ENCODE peak calls at places on chromosomes 7 and 10, in ten cellular contexts. One of them, this sample, is unnamed. For H3K4me1, the result is how much of the 10 kb centered on the place peaks cover.

GRCh38 chr7:135833642-135834041 is 85.0 kb upstream of the FAM180A start:
- DNase-seq in A549: no peak
- DNase-seq in suprapubic skin: no peak
- DNase-seq in H1: no peak
- DNase-seq in sigmoid colon: no peak
- DNase-seq in transverse colon: no peak
- DNase-seq in stomach: no peak
- DNase-seq in GM12878: no peak
- DNase-seq in upper lobe of left lung: no peak
- DNase-seq in tibial nerve: no peak
- DNase-seq in this sample: no peak

GRCh38 chr7:27130540-27131389 is at the start of gene HOXA4:
- DNase-seq in sigmoid colon: peak
- DNase-seq in tibial nerve: peak
- DNase-seq in upper lobe of left lung: peak
- DNase-seq in transverse colon: peak
- DNase-seq in stomach: peak
- DNase-seq in A549: peak
- DNase-seq in GM12878: no peak
- DNase-seq in H1: no peak
- DNase-seq in suprapubic skin: peak
- DNase-seq in this sample: peak

GRCh38 chr7:120802751-120803150 is 55.2 kb downstream of the TSPAN12 start:
- DNase-seq in stomach: no peak
- DNase-seq in sigmoid colon: no peak
- DNase-seq in tibial nerve: no peak
- DNase-seq in GM12878: no peak
- DNase-seq in transverse colon: no peak
- DNase-seq in suprapubic skin: no peak
- DNase-seq in upper lobe of left lung: no peak
- DNase-seq in A549: no peak
- DNase-seq in H1: no peak
- DNase-seq in this sample: no peak

GRCh38 chr10:79132681-79133381 is 64.1 kb downstream of the ZMIZ1 start:
- DNase-seq in A549: no peak
- DNase-seq in GM12878: no peak
- DNase-seq in H1: no peak
- DNase-seq in stomach: no peak
- DNase-seq in tibial nerve: no peak
- DNase-seq in upper lobe of left lung: no peak
- DNase-seq in transverse colon: no peak
- DNase-seq in sigmoid colon: no peak
- DNase-seq in suprapubic skin: no peak
- DNase-seq in this sample: peak

GRCh38 chr10:57925045-57925444 is 342.6 kb downstream of the IPMK start:
- DNase-seq in GM12878: no peak
- DNase-seq in A549: no peak
- DNase-seq in H1: no peak
- DNase-seq in upper lobe of left lung: no peak
- DNase-seq in sigmoid colon: no peak
- DNase-seq in tibial nerve: no peak
- DNase-seq in transverse colon: peak
- DNase-seq in stomach: no peak
- DNase-seq in suprapubic skin: no peak
- DNase-seq in this sample: no peak

GRCh38 chr7:98399903-98400537 is 870 bp downstream of the BAIAP2L1 start:
- DNase-seq in transverse colon: no peak
- DNase-seq in upper lobe of left lung: no peak
- DNase-seq in GM12878: no peak
- DNase-seq in A549: peak
- DNase-seq in H1: no peak
- DNase-seq in sigmoid colon: no peak
- DNase-seq in suprapubic skin: no peak
- DNase-seq in stomach: no peak
- DNase-seq in tibial nerve: no peak
- DNase-seq in this sample: no peak

GRCh38 chr7:115975766-115976165 is 54.8 kb downstream of the TFEC start:
- DNase-seq in stomach: no peak
- DNase-seq in GM12878: no peak
- DNase-seq in sigmoid colon: no peak
- DNase-seq in H1: no peak
- DNase-seq in suprapubic skin: no peak
- DNase-seq in transverse colon: no peak
- DNase-seq in tibial nerve: no peak
- DNase-seq in upper lobe of left lung: no peak
- DNase-seq in A549: no peak
- DNase-seq in this sample: no peak

GRCh38 chr10:4645836-4646235 is 180.2 kb upstream of the AKR1E2 start:
- DNase-seq in upper lobe of left lung: no peak
- DNase-seq in transverse colon: no peak
- DNase-seq in H1: no peak
- DNase-seq in GM12878: no peak
- DNase-seq in suprapubic skin: no peak
- DNase-seq in sigmoid colon: no peak
- DNase-seq in stomach: no peak
- DNase-seq in tibial nerve: no peak
- DNase-seq in A549: no peak
- DNase-seq in this sample: no peak

GRCh38 chr10:61776615-61777266 is 114.0 kb downstream of the CABCOCO1 start:
- DNase-seq in suprapubic skin: no peak
- DNase-seq in upper lobe of left lung: no peak
- DNase-seq in transverse colon: no peak
- DNase-seq in GM12878: no peak
- DNase-seq in A549: no peak
- DNase-seq in H1: no peak
- DNase-seq in stomach: no peak
- DNase-seq in sigmoid colon: no peak
- DNase-seq in tibial nerve: no peak
- DNase-seq in this sample: no peak

GRCh38 chr10:61778137-61778536 is 115.4 kb downstream of the CABCOCO1 start:
- DNase-seq in A549: no peak
- DNase-seq in tibial nerve: no peak
- DNase-seq in suprapubic skin: no peak
- DNase-seq in GM12878: no peak
- DNase-seq in upper lobe of left lung: no peak
- DNase-seq in stomach: no peak
- DNase-seq in H1: no peak
- DNase-seq in sigmoid colon: no peak
- DNase-seq in transverse colon: no peak
- DNase-seq in this sample: no peak

GRCh38 chr10:61775111-61775510 is 112.4 kb downstream of the CABCOCO1 start:
- DNase-seq in stomach: no peak
- DNase-seq in A549: no peak
- DNase-seq in suprapubic skin: no peak
- DNase-seq in H1: no peak
- DNase-seq in sigmoid colon: no peak
- DNase-seq in GM12878: no peak
- DNase-seq in transverse colon: no peak
- DNase-seq in upper lobe of left lung: no peak
- DNase-seq in tibial nerve: no peak
- DNase-seq in this sample: no peak

GRCh38 chr10:61779276-61779675 is 116.5 kb downstream of the CABCOCO1 start:
- DNase-seq in upper lobe of left lung: no peak
- DNase-seq in suprapubic skin: no peak
- DNase-seq in tibial nerve: no peak
- DNase-seq in stomach: no peak
- DNase-seq in GM12878: no peak
- DNase-seq in transverse colon: no peak
- DNase-seq in sigmoid colon: no peak
- DNase-seq in A549: no peak
- DNase-seq in H1: no peak
- DNase-seq in this sample: no peak

GRCh38 chr10:61774031-61774430 is 111.3 kb downstream of the CABCOCO1 start:
- DNase-seq in A549: no peak
- DNase-seq in sigmoid colon: no peak
- DNase-seq in GM12878: no peak
- DNase-seq in stomach: no peak
- DNase-seq in tibial nerve: no peak
- DNase-seq in transverse colon: no peak
- DNase-seq in suprapubic skin: no peak
- DNase-seq in upper lobe of left lung: no peak
- DNase-seq in H1: no peak
- DNase-seq in this sample: no peak
- H3K4me1 ChIP-seq in A549: under half
- H3K4me1 ChIP-seq in sigmoid colon: under half
- H3K4me1 ChIP-seq in GM12878: under half
- H3K4me1 ChIP-seq in stomach: under half
- H3K4me1 ChIP-seq in tibial nerve: under half
- H3K4me1 ChIP-seq in transverse colon: under half
- H3K4me1 ChIP-seq in suprapubic skin: under half
- H3K4me1 ChIP-seq in upper lobe of left lung: under half
- H3K4me1 ChIP-seq in H1: under half
- H3K4me1 ChIP-seq in this sample: under half

DNA sequence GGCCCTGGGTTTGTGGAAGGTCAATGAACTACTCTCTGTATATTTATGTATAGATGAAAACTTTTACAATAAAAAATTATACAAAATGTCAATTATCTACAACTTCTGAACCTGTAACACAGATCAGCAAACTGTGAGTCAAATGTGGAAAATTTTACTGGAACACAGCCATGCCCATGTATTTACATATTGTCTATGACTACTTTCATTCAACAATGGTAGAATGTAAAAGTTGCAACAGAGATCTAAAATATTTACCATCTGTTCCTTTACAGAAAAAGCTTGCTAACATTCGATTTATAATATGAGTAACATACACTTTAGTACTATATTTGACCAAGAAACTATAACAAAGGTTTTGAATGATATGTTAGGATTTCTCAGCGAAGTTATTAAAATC is 481.6 kb downstream of the PARD3 start:
- DNase-seq in stomach: no peak
- DNase-seq in upper lobe of left lung: no peak
- DNase-seq in GM12878: no peak
- DNase-seq in sigmoid colon: no peak
- DNase-seq in tibial nerve: no peak
- DNase-seq in transverse colon: no peak
- DNase-seq in suprapubic skin: no peak
- DNase-seq in A549: peak
- DNase-seq in H1: no peak
- DNase-seq in this sample: no peak
- TF ChIP-seq EP300 in stomach: no peak
- TF ChIP-seq EP300 in upper lobe of left lung: peak
- TF ChIP-seq EP300 in GM12878: no peak
- TF ChIP-seq EP300 in sigmoid colon: no peak
- TF ChIP-seq EP300 in tibial nerve: no peak
- TF ChIP-seq EP300 in transverse colon: no peak
- TF ChIP-seq EP300 in suprapubic skin: no peak
- TF ChIP-seq EP300 in A549: no peak
- TF ChIP-seq EP300 in H1: no peak
- TF ChIP-seq EP300 in this sample: no peak

GRCh38 chr7:139845443-139845805 is 16.4 kb downstream of the TBXAS1 start:
- DNase-seq in H1: no peak
- DNase-seq in upper lobe of left lung: no peak
- DNase-seq in suprapubic skin: no peak
- DNase-seq in GM12878: no peak
- DNase-seq in transverse colon: no peak
- DNase-seq in sigmoid colon: no peak
- DNase-seq in A549: no peak
- DNase-seq in tibial nerve: no peak
- DNase-seq in stomach: no peak
- DNase-seq in this sample: no peak

GRCh38 chr7:139840776-139841175 is 11.7 kb downstream of the TBXAS1 start:
- DNase-seq in suprapubic skin: no peak
- DNase-seq in sigmoid colon: no peak
- DNase-seq in stomach: no peak
- DNase-seq in transverse colon: no peak
- DNase-seq in GM12878: no peak
- DNase-seq in upper lobe of left lung: no peak
- DNase-seq in H1: no peak
- DNase-seq in tibial nerve: no peak
- DNase-seq in A549: no peak
- DNase-seq in this sample: no peak

GRCh38 chr7:139846297-139846696 is 17.2 kb downstream of the TBXAS1 start:
- DNase-seq in suprapubic skin: no peak
- DNase-seq in transverse colon: no peak
- DNase-seq in tibial nerve: no peak
- DNase-seq in sigmoid colon: no peak
- DNase-seq in A549: no peak
- DNase-seq in stomach: no peak
- DNase-seq in upper lobe of left lung: no peak
- DNase-seq in H1: no peak
- DNase-seq in GM12878: no peak
- DNase-seq in this sample: no peak

GRCh38 chr7:139844779-139845442 is 15.8 kb downstream of the TBXAS1 start:
- DNase-seq in GM12878: no peak
- DNase-seq in sigmoid colon: no peak
- DNase-seq in transverse colon: peak
- DNase-seq in upper lobe of left lung: no peak
- DNase-seq in A549: peak
- DNase-seq in stomach: no peak
- DNase-seq in suprapubic skin: no peak
- DNase-seq in H1: no peak
- DNase-seq in tibial nerve: no peak
- DNase-seq in this sample: no peak

DNA sequence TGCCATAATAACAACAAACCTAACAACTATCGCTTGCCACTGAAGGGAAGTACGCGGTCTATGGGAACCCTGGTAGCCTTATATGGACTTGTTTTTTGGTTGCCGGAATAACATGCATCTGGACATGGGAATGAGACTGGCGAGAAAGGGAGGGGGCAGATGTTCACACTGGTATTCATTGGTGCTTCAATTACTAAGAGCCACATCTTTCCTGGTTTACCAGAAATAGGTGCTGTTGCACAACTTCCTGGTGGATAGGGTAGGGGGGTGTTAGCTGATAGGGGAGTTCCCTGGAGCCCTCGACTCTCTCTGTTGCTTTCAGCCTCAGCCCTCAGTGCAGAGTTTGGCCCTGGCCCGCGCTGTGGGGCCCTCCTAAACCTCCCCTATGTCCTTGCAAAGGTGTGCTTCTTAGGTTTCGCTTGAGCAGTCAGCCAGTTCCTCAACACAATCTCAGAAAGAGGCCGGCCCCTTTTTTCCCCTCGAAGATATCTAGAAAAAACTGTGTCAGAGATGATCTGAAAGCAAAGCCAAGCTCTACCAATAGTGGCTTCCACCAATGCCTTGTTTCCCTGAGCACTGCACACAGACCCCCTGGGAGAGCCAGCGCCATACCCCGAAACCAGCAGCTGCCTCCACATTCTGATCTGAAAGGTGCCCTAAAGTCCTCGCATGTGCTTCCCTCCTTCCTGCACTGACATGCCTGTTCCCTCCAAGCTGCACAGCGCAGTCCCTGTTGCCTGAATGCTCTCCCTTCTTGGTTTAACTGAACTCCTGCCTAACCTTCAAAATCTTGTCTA is 13.5 kb downstream of the TBXAS1 start:
- DNase-seq in suprapubic skin: no peak
- DNase-seq in tibial nerve: no peak
- DNase-seq in upper lobe of left lung: no peak
- DNase-seq in transverse colon: no peak
- DNase-seq in GM12878: no peak
- DNase-seq in sigmoid colon: no peak
- DNase-seq in stomach: no peak
- DNase-seq in H1: no peak
- DNase-seq in A549: no peak
- DNase-seq in this sample: no peak
- H3K4me3 ChIP-seq in suprapubic skin: no peak
- H3K4me3 ChIP-seq in tibial nerve: no peak
- H3K4me3 ChIP-seq in upper lobe of left lung: no peak
- H3K4me3 ChIP-seq in transverse colon: no peak
- H3K4me3 ChIP-seq in GM12878: no peak
- H3K4me3 ChIP-seq in sigmoid colon: no peak
- H3K4me3 ChIP-seq in stomach: no peak
- H3K4me3 ChIP-seq in H1: no peak
- H3K4me3 ChIP-seq in A549: no peak
- H3K4me3 ChIP-seq in this sample: no peak

DNA sequence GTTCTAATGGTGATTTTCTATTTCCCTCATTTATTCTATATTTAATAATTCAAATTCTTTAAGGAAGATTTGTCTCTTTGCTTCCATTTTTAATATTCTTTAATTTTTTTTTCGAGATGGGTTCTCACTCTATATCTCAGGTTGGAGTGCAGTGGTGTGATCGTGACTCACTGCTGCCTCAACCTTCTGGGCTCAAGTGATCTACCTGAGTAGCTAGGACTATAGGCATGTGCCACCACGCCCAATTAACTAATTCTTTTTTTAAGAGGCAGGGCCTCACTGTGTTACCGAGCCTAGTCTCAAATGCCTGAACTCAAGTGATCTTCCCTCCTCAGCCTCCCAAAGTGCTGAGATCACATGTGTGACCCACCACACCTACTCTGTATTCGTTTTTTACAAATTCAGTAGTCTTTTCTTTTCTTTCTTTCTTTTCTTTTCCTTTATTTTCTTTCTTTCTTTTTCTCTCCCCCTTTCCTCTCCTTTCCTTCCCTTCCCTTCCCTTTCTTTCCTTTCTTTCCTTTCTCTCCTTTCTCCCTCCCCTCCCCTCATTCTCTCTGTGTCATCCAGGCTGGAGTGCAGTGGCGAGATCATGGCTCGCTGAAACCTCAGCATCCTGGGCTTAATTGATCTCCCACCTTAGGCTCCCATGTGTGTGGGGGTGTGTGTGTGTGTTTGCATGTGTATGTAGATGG is 323.1 kb downstream of the ADK start:
- DNase-seq in GM12878: no peak
- DNase-seq in suprapubic skin: no peak
- DNase-seq in upper lobe of left lung: no peak
- DNase-seq in H1: no peak
- DNase-seq in tibial nerve: no peak
- DNase-seq in stomach: no peak
- DNase-seq in sigmoid colon: no peak
- DNase-seq in A549: no peak
- DNase-seq in transverse colon: no peak
- DNase-seq in this sample: no peak
- H3K4me1 ChIP-seq in GM12878: under half
- H3K4me1 ChIP-seq in suprapubic skin: under half
- H3K4me1 ChIP-seq in upper lobe of left lung: under half
- H3K4me1 ChIP-seq in H1: under half
- H3K4me1 ChIP-seq in tibial nerve: under half
- H3K4me1 ChIP-seq in stomach: under half
- H3K4me1 ChIP-seq in sigmoid colon: under half
- H3K4me1 ChIP-seq in A549: under half
- H3K4me1 ChIP-seq in transverse colon: under half
- H3K4me1 ChIP-seq in this sample: under half